ENCODE peak calls at places on chromosomes 13 and 19, in seven cellular contexts. L is GM20000, N is AG04449, X is epithelial cell of proximal tubule, C is progenitor cell of endocrine pancreas, D is endothelial cell of umbilical vein, A is BJ. H is an unnamed sample.

GRCh38 chr13:110283661-110284516 is 23.1 kb downstream of the COL4A1 start:
- DNase-seq in L (no peak), N (peak), X (no peak), C (no peak), D (no peak), A (peak), H (no peak)

GRCh38 chr13:98228661-98229349 is 51.7 kb upstream of the RNF113B start:
- DNase-seq in L (no peak), N (no peak), X (no peak), C (no peak), D (no peak), A (peak), H (no peak)

GRCh38 chr13:113096052-113096744 is 9.4 kb upstream of the F7 start:
- DNase-seq in L (no peak), N (no peak), X (no peak), C (no peak), D (no peak), A (no peak), H (no peak)

GRCh38 chr19:9323919-9324583 is at the start of gene ZNF559:
- DNase-seq in L (peak), N (peak), X (peak), C (peak), D (peak), A (peak), H (peak)

GRCh38 chr13:71320452-71320851 is 546.6 kb downstream of the DACH1 start:
- DNase-seq in L (peak), N (no peak), X (no peak), C (no peak), D (peak), A (no peak), H (no peak)

GRCh38 chr13:73133536-73133935 is 74.7 kb downstream of the KLF5 start:
- DNase-seq in L (no peak), N (no peak), X (no peak), C (no peak), D (no peak), A (no peak), H (no peak)

GRCh38 chr13:60679131-60679530 is 282.1 kb downstream of the TDRD3 start:
- DNase-seq in L (no peak), N (no peak), X (no peak), C (no peak), D (no peak), A (no peak), H (no peak)

GRCh38 chr19:47445937-47446402 is 25.7 kb downstream of the SLC8A2 start:
- DNase-seq in L (no peak), N (no peak), X (no peak), C (no peak), D (no peak), A (no peak), H (no peak)

GRCh38 chr19:41000310-41000737 is 9.2 kb downstream of the CYP2B6 start:
- DNase-seq in L (no peak), N (no peak), X (peak), C (no peak), D (no peak), A (no peak), H (no peak)

GRCh38 chr13:82634946-82635345 is 1247.3 kb downstream of the SLITRK1 start:
- DNase-seq in L (no peak), N (no peak), X (no peak), C (no peak), D (no peak), A (no peak), H (no peak)

GRCh38 chr13:70668983-70669382 is 560.7 kb upstream of the KLHL1 start:
- DNase-seq in L (no peak), N (no peak), X (no peak), C (no peak), D (peak), A (no peak), H (no peak)

GRCh38 chr13:45341799-45342584 is 1.0 kb upstream of the TPT1 start:
- DNase-seq in L (no peak), N (no peak), X (no peak), C (no peak), D (no peak), A (no peak), H (no peak)

GRCh38 chr19:48121909-48122371 is 11.3 kb upstream of the PLA2G4C start:
- DNase-seq in L (peak), N (no peak), X (no peak), C (no peak), D (peak), A (peak), H (no peak)

GRCh38 chr13:46595918-46596315 is 42.9 kb downstream of the LRCH1 start:
- DNase-seq in L (no peak), N (no peak), X (no peak), C (no peak), D (no peak), A (no peak), H (no peak)

GRCh38 chr13:33466262-33466661 is 180.7 kb upstream of the STARD13 start:
- DNase-seq in L (no peak), N (no peak), X (no peak), C (no peak), D (peak), A (no peak), H (no peak)

GRCh38 chr19:6769006-6769637 is 1.9 kb upstream of the SH2D3A start:
- DNase-seq in L (no peak), N (no peak), X (no peak), C (no peak), D (no peak), A (no peak), H (no peak)

GRCh38 chr13:73718248-73718647 is 416.0 kb downstream of the KLF12 start:
- DNase-seq in L (no peak), N (no peak), X (no peak), C (no peak), D (no peak), A (no peak), H (no peak)

GRCh38 chr13:103104340-103104739 is 38.1 kb upstream of the SLC10A2 start:
- DNase-seq in L (no peak), N (no peak), X (no peak), C (no peak), D (no peak), A (no peak), H (no peak)

GRCh38 chr13:76331948-76332712 is 554.1 kb downstream of the KCTD12 start:
- DNase-seq in L (no peak), N (no peak), X (no peak), C (no peak), D (peak), A (no peak), H (peak)

GRCh38 chr13:99086149-99086868 is 108.4 kb upstream of the DOCK9 start:
- DNase-seq in L (peak), N (no peak), X (no peak), C (peak), D (peak), A (no peak), H (no peak)

GRCh38 chr13:43884221-43884620 is 4.5 kb downstream of the LACC1 start:
- DNase-seq in L (no peak), N (no peak), X (no peak), C (no peak), D (no peak), A (no peak), H (no peak)

GRCh38 chr13:67966065-67966464 is 735.9 kb upstream of the PCDH9 start:
- DNase-seq in L (no peak), N (no peak), X (no peak), C (no peak), D (no peak), A (no peak), H (no peak)

GRCh38 chr13:62626771-62627170 is 1211.1 kb upstream of the PCDH20 start:
- DNase-seq in L (peak), N (no peak), X (no peak), C (no peak), D (no peak), A (no peak), H (no peak)

GRCh38 chr19:10473192-10473591 is 30.0 kb downstream of the KEAP1 start:
- DNase-seq in L (no peak), N (no peak), X (no peak), C (no peak), D (no peak), A (no peak), H (no peak)

GRCh38 chr19:10478476-10478875 is 24.7 kb downstream of the KEAP1 start:
- DNase-seq in L (no peak), N (no peak), X (no peak), C (no peak), D (no peak), A (peak), H (no peak)

GRCh38 chr19:10474962-10475451 is 28.1 kb downstream of the KEAP1 start:
- DNase-seq in L (no peak), N (no peak), X (no peak), C (no peak), D (no peak), A (no peak), H (no peak)

DNA sequence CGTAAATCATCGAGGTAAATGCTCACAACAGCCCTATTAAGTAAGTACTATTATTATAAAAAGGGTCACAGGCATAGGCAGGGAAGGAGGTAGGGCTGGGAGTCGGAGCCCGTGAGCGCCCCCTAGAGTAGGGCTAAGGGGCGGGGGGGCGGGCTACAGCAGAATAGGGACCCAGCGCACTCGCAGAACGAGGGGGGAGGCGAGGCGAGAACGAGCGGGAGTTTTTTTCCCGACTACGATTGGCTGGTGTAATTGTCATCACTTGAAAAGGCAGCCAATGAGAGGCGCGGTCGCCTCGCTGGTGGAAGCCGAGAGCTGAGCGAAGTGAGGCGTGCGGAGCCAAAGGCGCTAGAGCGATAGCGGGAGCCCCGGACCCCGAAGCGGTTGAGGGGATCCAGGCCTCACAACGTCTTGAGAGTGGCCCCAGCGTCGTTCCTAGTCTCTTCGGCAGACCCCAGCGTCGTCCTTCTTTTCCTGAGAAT is 24.2 kb downstream of the KEAP1 start:
- DNase-seq in L (peak), N (no peak), X (no peak), C (peak), D (peak), A (peak), H (no peak)
- TF ChIP-seq CTCF in L (no peak), N (peak), X (peak), C (peak), D (peak), A (peak), H (peak)

GRCh38 chr13:85798999-85799646 is at the start of gene SLITRK6:
- DNase-seq in L (no peak), N (peak), X (no peak), C (no peak), D (no peak), A (peak), H (peak)
- TF ChIP-seq CTCF in L (no peak), N (no peak), X (no peak), C (no peak), D (no peak), A (peak), H (peak)

GRCh38 chr13:66491241-66491640 is 738.9 kb downstream of the PCDH9 start:
- DNase-seq in L (no peak), N (no peak), X (no peak), C (no peak), D (no peak), A (no peak), H (no peak)

GRCh38 chr13:66489172-66489571 is 741.0 kb downstream of the PCDH9 start:
- DNase-seq in L (no peak), N (no peak), X (no peak), C (no peak), D (no peak), A (no peak), H (no peak)

GRCh38 chr13:66489586-66489985 is 740.5 kb downstream of the PCDH9 start:
- DNase-seq in L (no peak), N (no peak), X (no peak), C (no peak), D (no peak), A (no peak), H (no peak)

GRCh38 chr13:66492479-66492878 is 737.7 kb downstream of the PCDH9 start:
- DNase-seq in L (no peak), N (no peak), X (no peak), C (no peak), D (peak), A (no peak), H (no peak)
- TF ChIP-seq CTCF in L (no peak), N (no peak), X (peak), C (peak), D (no peak), A (no peak), H (peak)

GRCh38 chr19:15810335-15810734 is 5.1 kb downstream of the OR10H1 start:
- DNase-seq in L (no peak), N (no peak), X (no peak), C (no peak), D (no peak), A (no peak), H (no peak)
- TF ChIP-seq CTCF in L (no peak), N (no peak), X (peak), C (no peak), D (no peak), A (no peak), H (no peak)

DNA sequence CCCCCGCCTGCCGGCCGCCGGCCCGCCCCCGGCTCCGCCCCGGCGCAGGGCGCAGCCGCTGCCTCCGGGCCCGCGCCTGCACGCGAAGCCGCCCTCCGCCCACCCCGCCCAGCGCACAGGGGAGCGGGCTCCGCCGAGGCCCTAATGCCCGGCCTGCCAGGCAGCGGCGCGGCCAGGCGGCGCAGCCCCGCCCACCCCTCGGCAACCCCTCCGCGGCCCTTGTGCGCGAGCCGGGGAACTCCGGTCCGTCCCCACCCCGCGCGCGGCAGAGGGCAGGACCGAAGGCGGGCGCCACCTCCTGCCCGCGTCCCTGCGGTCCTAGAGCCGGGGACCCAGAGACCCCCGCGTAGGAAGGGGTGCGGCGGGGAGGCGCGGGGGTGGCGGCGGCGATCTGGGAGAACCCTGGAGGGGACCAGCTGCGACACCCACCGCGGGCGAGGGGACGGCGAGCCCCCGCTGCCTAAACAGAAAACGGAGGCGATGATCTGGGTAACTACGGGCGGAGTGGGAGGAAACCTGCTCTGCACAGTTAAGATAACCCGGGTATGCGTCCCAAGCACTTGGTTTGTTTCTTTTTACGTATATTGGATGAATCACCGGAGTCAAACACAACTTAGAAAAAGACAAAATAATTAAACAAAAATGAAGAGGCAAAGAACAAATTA is 351 bp upstream of the USP12 start:
- DNase-seq in L (peak), N (no peak), X (no peak), C (peak), D (peak), A (peak), H (peak)
- TF ChIP-seq CTCF in L (no peak), N (peak), X (no peak), C (peak), D (no peak), A (peak), H (no peak)

GRCh38 chr19:56919308-56919995 is 78.9 kb upstream of the PEG3 start:
- DNase-seq in L (no peak), N (no peak), X (no peak), C (no peak), D (no peak), A (no peak), H (no peak)
- TF ChIP-seq CTCF in L (no peak), N (no peak), X (no peak), C (no peak), D (no peak), A (no peak), H (no peak)

GRCh38 chr19:33767898-33768413 is 28.7 kb upstream of the KCTD15 start:
- DNase-seq in L (no peak), N (no peak), X (no peak), C (peak), D (peak), A (no peak), H (no peak)
- TF ChIP-seq CTCF in L (no peak), N (no peak), X (peak), C (peak), D (peak), A (peak), H (peak)

DNA sequence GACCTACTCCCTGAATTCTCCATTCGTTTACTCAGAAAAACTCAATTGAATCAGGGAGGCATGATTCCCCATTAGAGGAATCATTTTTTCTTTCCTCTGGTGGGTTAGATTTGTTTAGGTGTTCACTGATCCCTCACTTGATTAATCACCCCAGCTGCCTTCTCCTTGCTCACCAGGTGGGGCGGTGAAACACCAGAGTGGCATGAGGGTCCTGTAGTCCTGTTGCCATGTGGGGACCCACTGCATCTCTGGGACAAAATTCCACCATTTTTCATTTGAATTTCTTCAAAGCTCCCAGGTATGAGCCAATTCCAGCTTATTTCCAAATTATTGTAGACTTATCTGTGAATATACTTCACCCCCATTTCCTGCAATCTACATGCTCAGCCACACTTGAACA is 462.7 kb upstream of the ZNF507 start:
- DNase-seq in L (no peak), N (no peak), X (no peak), C (no peak), D (no peak), A (no peak), H (no peak)
- TF ChIP-seq CTCF in L (no peak), N (no peak), X (no peak), C (no peak), D (no peak), A (no peak), H (no peak)

GRCh38 chr19:5103061-5103701 is 134.3 kb downstream of the KDM4B start:
- DNase-seq in L (no peak), N (no peak), X (no peak), C (no peak), D (peak), A (no peak), H (no peak)

GRCh38 chr19:5099822-5100221 is 130.9 kb downstream of the KDM4B start:
- DNase-seq in L (no peak), N (no peak), X (no peak), C (no peak), D (no peak), A (no peak), H (no peak)

GRCh38 chr19:5103812-5104410 is 135.0 kb downstream of the KDM4B start:
- DNase-seq in L (no peak), N (no peak), X (no peak), C (no peak), D (no peak), A (no peak), H (no peak)

GRCh38 chr19:5102520-5102919 is 133.6 kb downstream of the KDM4B start:
- DNase-seq in L (no peak), N (no peak), X (no peak), C (no peak), D (no peak), A (no peak), H (no peak)

DNA sequence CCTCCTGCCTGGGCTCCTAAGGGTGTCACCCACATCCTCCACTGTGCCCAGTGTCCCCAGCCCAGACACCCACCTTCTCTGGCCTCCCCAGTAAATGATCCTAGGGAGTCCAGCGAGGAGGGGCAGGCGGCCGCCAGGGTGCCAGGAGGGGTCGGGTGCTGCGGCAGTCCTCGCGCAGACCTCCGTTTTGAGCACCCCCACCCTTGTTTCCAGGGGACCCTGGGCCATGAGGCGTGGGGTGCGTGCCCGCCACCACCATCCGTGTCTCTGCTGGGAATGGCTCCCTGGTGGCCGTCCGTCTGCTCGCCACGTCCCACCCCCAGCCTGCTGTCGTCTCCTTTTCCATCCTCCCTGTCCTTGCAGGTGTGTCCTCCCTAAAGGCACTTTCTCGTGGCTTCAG is 133.0 kb downstream of the KDM4B start:
- DNase-seq in L (no peak), N (no peak), X (no peak), C (no peak), D (no peak), A (no peak), H (no peak)
- TF ChIP-seq CTCF in L (no peak), N (no peak), X (no peak), C (no peak), D (no peak), A (no peak), H (no peak)

H was measured in retinal pigment epithelial cell.